ENCODE peak calls at places on chromosomes 2 and 18, in seven cellular contexts. D, R, Z, S, L, F and M are unnamed samples.

GRCh38 chr2:239441724-239442123 is 40.9 kb upstream of the HDAC4 start:
- DNase-seq in D (no peak), R (no peak), Z (no peak), S (no peak), L (no peak), F (no peak), M (no peak)

GRCh38 chr2:131567891-131568290 is 40.2 kb downstream of the CCDC74A start:
- DNase-seq in D (no peak), R (no peak), Z (no peak), S (no peak), L (no peak), F (no peak), M (no peak)

GRCh38 chr18:68991281-68991680 is 193.4 kb downstream of the CCDC102B start:
- DNase-seq in D (no peak), R (peak; percentile 2), Z (peak; percentile 70), S (peak; percentile 19), L (no peak), F (no peak), M (no peak)

GRCh38 chr2:38230756-38231155 is 146.3 kb downstream of the ATL2 start:
- DNase-seq in D (no peak), R (no peak), Z (no peak), S (no peak), L (no peak), F (no peak), M (no peak)

GRCh38 chr2:180656455-180656847 is 324.0 kb upstream of the UBE2E3 start:
- DNase-seq in D (no peak), R (peak; percentile 72), Z (peak; percentile 87), S (no peak), L (no peak), F (no peak), M (no peak)

GRCh38 chr2:124476291-124476690 is 451.2 kb downstream of the CNTNAP5 start:
- DNase-seq in D (no peak), R (no peak), Z (peak; percentile 26), S (no peak), L (no peak), F (no peak), M (no peak)

GRCh38 chr2:215436705-215437570 is 1.1 kb upstream of the FN1 start:
- DNase-seq in D (no peak), R (no peak), Z (no peak), S (no peak), L (no peak), F (no peak), M (no peak)

GRCh38 chr2:120876526-120877280 is 141.0 kb downstream of the GLI2 start:
- DNase-seq in D (no peak), R (no peak), Z (no peak), S (no peak), L (no peak), F (no peak), M (no peak)

GRCh38 chr2:101047075-101047766 is 45.1 kb downstream of the RPL31 start:
- DNase-seq in D (no peak), R (no peak), Z (peak; percentile 48), S (no peak), L (no peak), F (peak; percentile 48), M (no peak)

GRCh38 chr2:148642891-148643416 is 1.6 kb upstream of the EPC2 start:
- DNase-seq in D (no peak), R (peak; percentile 51), Z (peak; percentile 65), S (no peak), L (peak; percentile 18), F (no peak), M (no peak)

GRCh38 chr18:22165603-22166069 is 3.8 kb upstream of the GATA6 start:
- DNase-seq in D (no peak), R (no peak), Z (no peak), S (no peak), L (no peak), F (no peak), M (no peak)

GRCh38 chr2:191845248-191845715 is 1.6 kb downstream of the CAVIN2 start:
- DNase-seq in D (no peak), R (peak; percentile 42), Z (no peak), S (no peak), L (no peak), F (peak; percentile 18), M (no peak)

GRCh38 chr2:202122167-202122540 is 49.1 kb downstream of the KIAA2012 start:
- DNase-seq in D (no peak), R (no peak), Z (no peak), S (no peak), L (no peak), F (no peak), M (no peak)

GRCh38 chr2:160892204-160892603 is 268.0 kb upstream of the TANK start:
- DNase-seq in D (no peak), R (no peak), Z (no peak), S (no peak), L (no peak), F (no peak), M (no peak)

GRCh38 chr2:108616731-108617161 is 82.5 kb downstream of the LIMS1 start:
- DNase-seq in D (no peak), R (peak; percentile 56), Z (peak; percentile 73), S (no peak), L (no peak), F (no peak), M (no peak)

GRCh38 chr2:230814616-230815015 is 50.1 kb upstream of the ITM2C start:
- DNase-seq in D (no peak), R (no peak), Z (no peak), S (no peak), L (no peak), F (no peak), M (no peak)

GRCh38 chr2:9763356-9764152 is 79.7 kb upstream of the TAF1B start:
- DNase-seq in D (no peak), R (no peak), Z (peak; percentile 66), S (no peak), L (no peak), F (peak; percentile 49), M (no peak)

GRCh38 chr2:106085441-106085911 is 108.6 kb downstream of the UXS1 start:
- DNase-seq in D (peak; percentile 44), R (peak; percentile 31), Z (peak; percentile 21), S (peak; percentile 9), L (peak; percentile 50), F (no peak), M (no peak)

GRCh38 chr2:135744761-135745314 is 3.2 kb downstream of the UBXN4 start:
- DNase-seq in D (no peak), R (peak; percentile 49), Z (peak; percentile 11), S (no peak), L (no peak), F (peak; percentile 29), M (no peak)
- H3K4me3 ChIP-seq in D (no peak overlapping the region), R (no peak overlapping the region), Z (no peak overlapping the region), S (no peak overlapping the region), L (no peak overlapping the region), F (no peak overlapping the region), M (no peak overlapping the region)

GRCh38 chr2:18219676-18220075 is 340.8 kb downstream of the RDH14 start:
- DNase-seq in D (no peak), R (peak; percentile 6), Z (no peak), S (no peak), L (no peak), F (no peak), M (no peak)
- TF ChIP-seq CTCF in D (no peak), R (peak; percentile 33), Z (peak; percentile 33), S (peak; percentile 42), L (no peak), F (no peak), M (peak; percentile 33)

DNA sequence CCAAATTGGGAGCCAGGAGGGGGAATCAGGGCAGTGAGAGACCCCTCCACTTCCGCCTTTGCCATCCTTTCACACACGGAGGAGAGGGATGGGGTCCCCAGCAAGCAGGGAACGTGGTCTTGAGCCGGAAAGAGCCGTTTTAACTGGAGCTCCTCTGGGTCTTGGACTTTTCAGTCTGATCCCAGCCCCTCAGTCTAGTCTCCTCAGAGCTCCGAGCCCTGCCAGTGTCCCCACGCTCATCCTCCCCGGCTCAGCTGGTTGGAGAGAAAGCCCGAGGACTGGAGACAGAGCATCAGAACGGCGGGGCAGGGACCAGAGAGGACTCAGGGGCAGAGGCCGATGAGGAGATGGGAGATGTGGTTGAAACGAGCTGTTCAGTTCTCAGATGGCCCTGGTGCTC is 26.1 kb upstream of the OTOF start:
- DNase-seq in D (no peak), R (no peak), Z (no peak), S (no peak), L (no peak), F (no peak), M (no peak)
- H3K4me3 ChIP-seq in D (peak overlapping the region; percentile 81), R (no peak overlapping the region), Z (no peak overlapping the region), S (peak overlapping the region; percentile 29), L (peak overlapping the region; percentile 36), F (no peak overlapping the region), M (no peak overlapping the region)

DNA sequence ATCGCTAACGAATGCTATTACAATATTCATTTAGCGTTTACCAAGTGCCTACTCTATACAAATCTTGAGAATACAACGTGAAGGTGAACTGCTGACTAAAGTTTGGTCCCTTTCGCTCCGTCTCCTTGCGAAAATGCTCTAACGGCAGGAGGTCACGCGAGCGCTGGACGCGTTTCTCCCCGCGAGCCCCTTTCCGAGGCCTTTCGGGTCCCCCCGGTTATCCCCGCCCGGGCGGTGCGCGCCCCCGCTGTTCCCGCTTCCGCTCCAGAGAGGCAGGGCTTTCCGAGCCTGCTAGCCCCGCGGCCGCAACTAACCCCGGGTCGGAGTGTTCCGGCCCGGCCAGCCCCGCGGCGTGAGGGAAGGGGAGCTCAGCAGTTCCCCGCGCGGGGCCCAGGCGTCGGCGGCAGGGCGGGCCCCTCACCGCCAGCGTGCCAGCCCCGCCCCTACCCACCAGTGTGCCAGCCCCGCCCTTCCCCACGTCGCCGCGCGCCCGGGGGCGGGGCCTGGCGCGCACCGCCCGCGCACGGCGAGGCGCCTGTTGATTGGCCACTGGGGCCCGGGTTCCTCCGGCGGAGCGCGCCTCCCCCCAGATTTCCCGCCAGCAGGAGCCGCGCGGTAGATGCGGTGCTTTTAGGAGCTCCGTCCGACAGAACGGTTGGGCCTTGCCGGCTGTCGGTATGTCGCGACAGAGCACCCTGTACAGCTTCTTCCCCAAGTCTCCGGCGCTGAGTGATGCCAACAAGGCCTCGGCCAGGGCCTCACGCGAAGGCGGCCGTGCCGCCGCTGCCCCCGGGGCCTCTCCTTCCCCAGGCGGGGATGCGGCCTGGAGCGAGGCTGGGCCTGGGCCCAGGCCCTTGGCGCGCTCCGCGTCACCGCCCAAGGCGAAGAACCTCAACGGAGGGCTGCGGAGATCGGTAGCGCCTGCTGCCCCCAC is at the start of gene MSH6:
- DNase-seq in D (peak; percentile 87), R (peak; percentile 89), Z (peak; percentile 82), S (peak; percentile 39), L (peak; percentile 90), F (peak; percentile 81), M (peak; percentile 10)
- TF ChIP-seq CTCF in D (no peak), R (no peak), Z (no peak), S (no peak), L (no peak), F (no peak), M (no peak)

GRCh38 chr2:11539317-11540147 is 5.7 kb downstream of the GREB1 start:
- DNase-seq in D (no peak), R (no peak), Z (no peak), S (no peak), L (no peak), F (no peak), M (no peak)
- H3K4me3 ChIP-seq in D (no peak overlapping the region), R (no peak overlapping the region), Z (no peak overlapping the region), S (no peak overlapping the region), L (no peak overlapping the region), F (no peak overlapping the region), M (no peak overlapping the region)

GRCh38 chr18:21115519-21116411 is 4.2 kb upstream of the ROCK1 start:
- DNase-seq in D (no peak), R (peak; percentile 83), Z (peak; percentile 74), S (peak; percentile 86), L (no peak), F (no peak), M (peak; percentile 74)
- TF ChIP-seq CTCF in D (no peak), R (peak; percentile 6), Z (no peak), S (peak; percentile 23), L (no peak), F (no peak), M (peak; percentile 23)